ENCODE peak calls at places on chromosome 21, in seven cellular contexts. One of them, this sample, is unnamed.
A peak's percentile ranks its signal among the peaks of the same experiment; 100 is the strongest.

GRCh38 chr21:23900727-23901126 is 1706.6 kb downstream of the MRPL39 start:
- DNase-seq in activated CD4-positive, alpha-beta T cell treated with anti-CD3 and anti-CD28 coated beads for 4 hours: no peak
- DNase-seq in AG08395: no peak
- DNase-seq in activated CD8-positive, alpha-beta memory T cell treated with anti-CD3 and anti-CD28 coated beads for 24 hours: no peak
- DNase-seq in brain microvascular endothelial cell: no peak
- DNase-seq in GM23248: no peak
- DNase-seq in body of pancreas: no peak
- DNase-seq in this sample: no peak

GRCh38 chr21:46036696-46037337 is 55.2 kb downstream of the COL6A1 start:
- DNase-seq in activated CD4-positive, alpha-beta T cell treated with anti-CD3 and anti-CD28 coated beads for 4 hours: no peak
- DNase-seq in AG08395: no peak
- DNase-seq in activated CD8-positive, alpha-beta memory T cell treated with anti-CD3 and anti-CD28 coated beads for 24 hours: no peak
- DNase-seq in brain microvascular endothelial cell: no peak
- DNase-seq in GM23248: no peak
- DNase-seq in body of pancreas: no peak
- DNase-seq in this sample: no peak

GRCh38 chr21:46119565-46120271 is 21.8 kb downstream of the COL6A2 start:
- DNase-seq in activated CD4-positive, alpha-beta T cell treated with anti-CD3 and anti-CD28 coated beads for 4 hours: no peak
- DNase-seq in AG08395: no peak
- DNase-seq in activated CD8-positive, alpha-beta memory T cell treated with anti-CD3 and anti-CD28 coated beads for 24 hours: no peak
- DNase-seq in brain microvascular endothelial cell: no peak
- DNase-seq in GM23248: no peak
- DNase-seq in body of pancreas: no peak
- DNase-seq in this sample: no peak

GRCh38 chr21:40714516-40714915 is 132.4 kb downstream of the DSCAM start:
- DNase-seq in activated CD4-positive, alpha-beta T cell treated with anti-CD3 and anti-CD28 coated beads for 4 hours: no peak
- DNase-seq in AG08395: no peak
- DNase-seq in activated CD8-positive, alpha-beta memory T cell treated with anti-CD3 and anti-CD28 coated beads for 24 hours: no peak
- DNase-seq in brain microvascular endothelial cell: no peak
- DNase-seq in GM23248: no peak
- DNase-seq in body of pancreas: no peak
- DNase-seq in this sample: no peak

GRCh38 chr21:41615613-41616012 is 107.7 kb upstream of the TMPRSS2 start:
- DNase-seq in activated CD4-positive, alpha-beta T cell treated with anti-CD3 and anti-CD28 coated beads for 4 hours: no peak
- DNase-seq in AG08395: peak; percentile 91
- DNase-seq in activated CD8-positive, alpha-beta memory T cell treated with anti-CD3 and anti-CD28 coated beads for 24 hours: no peak
- DNase-seq in brain microvascular endothelial cell: peak; percentile 76
- DNase-seq in GM23248: peak; percentile 98
- DNase-seq in body of pancreas: no peak
- DNase-seq in this sample: peak; percentile 99

GRCh38 chr21:34669149-34669879 is 520 bp downstream of the CLIC6 start:
- DNase-seq in activated CD4-positive, alpha-beta T cell treated with anti-CD3 and anti-CD28 coated beads for 4 hours: no peak
- DNase-seq in AG08395: no peak
- DNase-seq in activated CD8-positive, alpha-beta memory T cell treated with anti-CD3 and anti-CD28 coated beads for 24 hours: peak; percentile 65
- DNase-seq in brain microvascular endothelial cell: no peak
- DNase-seq in GM23248: peak; percentile 29
- DNase-seq in body of pancreas: no peak
- DNase-seq in this sample: peak; percentile 18

GRCh38 chr21:15066231-15066577 is 1.4 kb upstream of the NRIP1 start:
- DNase-seq in activated CD4-positive, alpha-beta T cell treated with anti-CD3 and anti-CD28 coated beads for 4 hours: no peak
- DNase-seq in AG08395: no peak
- DNase-seq in activated CD8-positive, alpha-beta memory T cell treated with anti-CD3 and anti-CD28 coated beads for 24 hours: no peak
- DNase-seq in brain microvascular endothelial cell: no peak
- DNase-seq in GM23248: peak; percentile 47
- DNase-seq in body of pancreas: no peak
- DNase-seq in this sample: no peak

GRCh38 chr21:43329361-43330269 is 97.3 kb downstream of the SIK1 start:
- DNase-seq in activated CD4-positive, alpha-beta T cell treated with anti-CD3 and anti-CD28 coated beads for 4 hours: no peak
- DNase-seq in AG08395: no peak
- DNase-seq in activated CD8-positive, alpha-beta memory T cell treated with anti-CD3 and anti-CD28 coated beads for 24 hours: no peak
- DNase-seq in brain microvascular endothelial cell: no peak
- DNase-seq in GM23248: no peak
- DNase-seq in body of pancreas: no peak
- DNase-seq in this sample: no peak

GRCh38 chr21:35469446-35469845 is 420.3 kb upstream of the RUNX1 start:
- DNase-seq in activated CD4-positive, alpha-beta T cell treated with anti-CD3 and anti-CD28 coated beads for 4 hours: no peak
- DNase-seq in AG08395: peak; percentile 36
- DNase-seq in activated CD8-positive, alpha-beta memory T cell treated with anti-CD3 and anti-CD28 coated beads for 24 hours: no peak
- DNase-seq in brain microvascular endothelial cell: no peak
- DNase-seq in GM23248: no peak
- DNase-seq in body of pancreas: no peak
- DNase-seq in this sample: no peak

GRCh38 chr21:15992171-15992570 is 262.4 kb downstream of the USP25 start:
- DNase-seq in activated CD4-positive, alpha-beta T cell treated with anti-CD3 and anti-CD28 coated beads for 4 hours: no peak
- DNase-seq in AG08395: no peak
- DNase-seq in activated CD8-positive, alpha-beta memory T cell treated with anti-CD3 and anti-CD28 coated beads for 24 hours: no peak
- DNase-seq in brain microvascular endothelial cell: peak; percentile 26
- DNase-seq in GM23248: peak; percentile 49
- DNase-seq in body of pancreas: no peak
- DNase-seq in this sample: peak; percentile 85

GRCh38 chr21:39852726-39853510 is 14.3 kb upstream of the PCP4 start:
- DNase-seq in activated CD4-positive, alpha-beta T cell treated with anti-CD3 and anti-CD28 coated beads for 4 hours: no peak
- DNase-seq in AG08395: no peak
- DNase-seq in activated CD8-positive, alpha-beta memory T cell treated with anti-CD3 and anti-CD28 coated beads for 24 hours: no peak
- DNase-seq in brain microvascular endothelial cell: no peak
- DNase-seq in GM23248: no peak
- DNase-seq in body of pancreas: no peak
- DNase-seq in this sample: peak; percentile 62